ENCODE peak calls at places on chromosomes 1 and 21, in four cellular contexts. S is esophagus squamous epithelium, G is IMR-90, E is breast epithelium. F is an unnamed sample.

GRCh38 chr1:7387053-7387861 is 383.8 kb upstream of the VAMP3 start:
- DNase-seq in S (no peak), G (no peak), E (peak), F (no peak)

GRCh38 chr1:38114231-38114630 is 67.6 kb upstream of the POU3F1 start:
- DNase-seq in S (no peak), G (no peak), E (no peak), F (no peak)

GRCh38 chr1:38285807-38286530 is 239.4 kb upstream of the POU3F1 start:
- DNase-seq in S (no peak), G (no peak), E (no peak), F (no peak)

GRCh38 chr1:196808529-196809235 is 10.8 kb upstream of the CFHR1 start:
- DNase-seq in S (no peak), G (no peak), E (no peak), F (no peak)

GRCh38 chr21:44898851-44899767 is 21.6 kb downstream of the ITGB2 start:
- DNase-seq in S (no peak), G (no peak), E (no peak), F (no peak)

GRCh38 chr1:18284750-18285532 is 177.3 kb downstream of the IGSF21 start:
- DNase-seq in S (no peak), G (no peak), E (no peak), F (no peak)

GRCh38 chr21:45386728-45387371 is 18.1 kb upstream of the COL18A1 start:
- DNase-seq in S (no peak), G (peak), E (no peak), F (peak)

GRCh38 chr1:215501496-215501895 is 65.6 kb upstream of the KCTD3 start:
- DNase-seq in S (no peak), G (no peak), E (no peak), F (no peak)

GRCh38 chr1:205578780-205579571 is 52.8 kb downstream of the ELK4 start:
- DNase-seq in S (no peak), G (no peak), E (no peak), F (no peak)

GRCh38 chr1:166258017-166258416 is 91.2 kb upstream of the FAM78B start:
- DNase-seq in S (no peak), G (no peak), E (no peak), F (no peak)

GRCh38 chr1:215883004-215883403 is 315.9 kb downstream of the KCTD3 start:
- DNase-seq in S (no peak), G (no peak), E (no peak), F (no peak)

GRCh38 chr1:18090636-18091035 is 17.0 kb upstream of the IGSF21 start:
- DNase-seq in S (no peak), G (no peak), E (no peak), F (no peak)

GRCh38 chr1:91020967-91021685 is 709 bp downstream of the ZNF644 start:
- DNase-seq in S (peak), G (peak), E (peak), F (peak)
- TF ChIP-seq POLR2A in S (no peak), G (no peak), E (no peak), F (no peak)

GRCh38 chr1:43360616-43361015 is 1.8 kb downstream of the CDC20 start:
- DNase-seq in S (no peak), G (no peak), E (no peak), F (no peak)

GRCh38 chr1:43357251-43357650 is 1.5 kb upstream of the CDC20 start:
- DNase-seq in S (no peak), G (peak), E (no peak), F (no peak)

GRCh38 chr1:43358746-43359693 is at the start of gene CDC20:
- DNase-seq in S (peak), G (peak), E (peak), F (peak)

GRCh38 chr1:43359696-43360095 is 915 bp downstream of the CDC20 start:
- DNase-seq in S (no peak), G (no peak), E (no peak), F (no peak)

GRCh38 chr1:43358121-43358745 is 548 bp upstream of the CDC20 start:
- DNase-seq in S (no peak), G (peak), E (no peak), F (no peak)
- TF ChIP-seq POLR2A in S (no peak), G (no peak), E (no peak), F (no peak)

GRCh38 chr1:20486457-20487235 is 636 bp upstream of the CAMK2N1 start:
- DNase-seq in S (no peak), G (peak), E (peak), F (no peak)
- TF ChIP-seq POLR2A in S (no peak), G (peak), E (peak), F (no peak)

DNA sequence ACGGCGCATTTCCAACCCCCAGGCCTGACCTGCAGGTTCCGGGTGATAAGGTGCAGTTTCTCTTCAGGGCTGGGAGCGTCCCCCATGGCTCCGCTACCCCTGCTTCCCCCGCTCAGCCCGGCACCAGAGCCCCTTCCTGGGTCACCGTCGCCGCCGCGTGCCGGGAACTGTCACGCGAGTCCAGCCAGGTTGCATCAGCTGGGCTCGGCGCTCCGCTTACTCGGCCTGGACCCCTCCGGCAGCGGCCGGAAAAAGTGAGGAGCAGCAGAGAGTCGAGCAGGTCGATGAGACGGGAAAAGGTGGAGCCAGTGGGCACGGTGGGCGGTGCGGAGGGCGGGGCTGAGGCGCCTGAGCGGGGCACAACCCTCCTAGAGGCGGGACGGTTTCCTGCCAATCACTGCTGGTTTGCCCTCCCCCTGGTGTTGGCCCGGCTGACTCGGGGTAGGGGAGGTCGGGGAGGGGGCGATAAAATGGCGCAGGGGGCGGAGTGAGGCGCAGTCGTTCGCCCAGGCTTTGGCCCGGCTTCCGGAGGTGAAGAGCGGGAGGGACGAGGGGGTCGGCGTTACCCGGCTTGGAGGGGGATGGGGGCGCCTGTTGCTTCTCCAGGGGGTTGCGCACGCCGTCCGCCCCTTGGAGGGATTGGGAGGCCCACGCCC is at the start of the genes S100PBP and YARS1:
- DNase-seq in S (peak), G (peak), E (peak), F (peak)
- TF ChIP-seq POLR2A in S (peak), G (peak), E (peak), F (no peak)

DNA sequence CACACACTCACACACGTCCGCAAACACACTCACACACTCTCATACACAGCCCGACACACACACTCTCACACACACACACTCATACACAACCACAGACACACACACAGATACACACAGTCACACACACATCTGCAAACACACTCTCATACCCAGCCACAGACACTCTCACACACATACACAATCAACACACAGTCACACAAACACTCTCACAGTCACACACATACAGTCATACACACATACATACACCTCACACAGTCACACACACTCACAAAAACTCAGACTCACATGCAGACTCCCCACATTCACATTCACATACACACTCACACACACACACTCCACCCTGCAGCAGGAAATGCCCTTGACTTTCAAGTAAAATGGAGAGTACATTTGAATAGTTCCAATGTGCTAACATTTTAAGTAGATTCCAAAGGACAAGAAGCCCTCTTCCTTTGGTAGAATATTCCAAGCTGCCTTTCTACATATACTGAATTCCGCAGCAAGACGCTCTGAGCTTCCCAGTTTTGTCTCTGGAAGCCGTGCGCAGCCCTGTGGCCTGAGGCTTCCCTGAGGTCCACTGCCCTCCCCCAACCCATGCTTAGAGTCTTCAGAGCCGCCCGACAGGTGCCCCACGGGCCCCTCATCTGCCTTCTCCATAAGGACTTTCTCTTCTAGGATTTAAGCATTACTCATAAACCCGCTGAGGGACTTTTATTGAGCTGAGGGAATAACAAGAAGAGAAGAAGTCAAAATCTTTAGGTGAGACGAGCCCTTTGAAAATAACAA is 9.7 kb downstream of the BATF3 start:
- DNase-seq in S (no peak), G (no peak), E (no peak), F (no peak)
- TF ChIP-seq POLR2A in S (no peak), G (no peak), E (no peak), F (no peak)

GRCh38 chr1:43549921-43550597 is 19.4 kb downstream of the PTPRF start:
- DNase-seq in S (no peak), G (no peak), E (peak), F (no peak)
- TF ChIP-seq POLR2A in S (peak), G (no peak), E (no peak), F (no peak)

GRCh38 chr1:147242449-147243227 is at the start of gene CHD1L:
- DNase-seq in S (peak), G (peak), E (peak), F (peak)
- TF ChIP-seq POLR2A in S (no peak), G (peak), E (no peak), F (no peak)

GRCh38 chr1:168665975-168666374 is 63.0 kb downstream of the DPT start:
- DNase-seq in S (no peak), G (no peak), E (no peak), F (no peak)
- TF ChIP-seq POLR2A in S (no peak), G (no peak), E (no peak), F (no peak)

DNA sequence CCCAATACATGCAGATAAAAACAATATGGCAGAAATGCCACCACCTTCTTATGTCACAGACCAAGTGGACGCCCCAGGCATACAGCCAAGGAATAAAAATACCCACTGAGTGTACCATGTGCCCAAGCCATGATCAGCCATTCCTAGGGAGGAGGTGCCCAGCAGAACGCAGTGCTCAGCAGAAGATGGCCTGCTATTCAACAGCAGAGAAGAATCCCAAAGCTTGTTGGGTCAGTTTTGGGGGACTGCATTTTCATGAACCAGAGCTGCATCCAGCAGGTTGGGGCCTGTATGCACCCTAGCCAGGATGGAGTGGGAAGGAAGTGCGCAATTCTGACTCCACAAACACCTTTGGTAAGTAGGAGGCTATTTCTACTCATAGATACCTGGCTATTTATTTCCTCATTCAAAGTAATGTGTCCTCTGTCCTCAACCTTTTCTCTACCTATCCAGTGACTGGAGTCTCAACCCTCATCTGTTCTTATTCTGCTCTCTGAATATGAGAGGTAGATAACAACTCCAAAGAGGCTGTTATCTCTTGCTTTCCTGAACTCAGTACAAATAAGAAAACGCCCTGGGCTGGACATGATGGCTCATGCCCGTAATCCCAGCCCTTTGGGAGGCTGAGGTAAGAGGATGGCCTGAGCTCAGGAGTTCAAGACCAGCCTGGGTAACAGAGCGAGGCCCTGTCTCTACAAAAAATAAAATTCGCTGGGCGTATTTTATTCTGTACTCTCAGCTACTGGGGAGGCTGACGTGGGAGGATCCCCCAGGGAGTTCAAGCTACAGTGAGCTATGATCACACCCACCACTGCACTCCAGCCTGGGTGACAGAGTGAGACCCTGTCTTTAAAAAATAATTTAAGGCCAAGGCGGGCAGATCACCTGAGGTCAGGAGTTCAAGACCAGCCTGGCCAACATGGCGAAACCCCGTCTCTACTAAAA is 2.5 kb upstream of the PLEKHM2 start:
- DNase-seq in S (no peak), G (no peak), E (no peak), F (no peak)
- TF ChIP-seq POLR2A in S (no peak), G (no peak), E (no peak), F (no peak)